ENCODE peak calls at places on chromosomes 1 and 21, in seven cellular contexts. B, E, T, H, G, A and N are unnamed samples.

GRCh38 chr1:26164036-26164927 is 4.5 kb downstream of the C1orf232 start:
- DNase-seq in A (peak; percentile 28), G (peak; percentile 48), H (peak; percentile 15), T (peak; percentile 81), B (no peak), E (peak; percentile 66), N (peak; percentile 59)

GRCh38 chr1:41901551-41901950 is 17.2 kb downstream of the HIVEP3 start:
- DNase-seq in H (no peak), B (no peak), T (no peak), A (no peak), E (no peak), G (no peak), N (no peak)

GRCh38 chr1:204568576-204569206 is 52.5 kb downstream of the MDM4 start:
- DNase-seq in T (no peak), E (no peak), B (no peak), H (no peak), G (no peak), A (no peak), N (no peak)

GRCh38 chr1:233242827-233243483 is 52.6 kb downstream of the PCNX2 start:
- DNase-seq in A (peak; percentile 17), G (no peak), B (no peak), H (no peak), E (no peak), T (no peak), N (no peak)

GRCh38 chr1:86154581-86155060 is 2.0 kb downstream of the COL24A1 start:
- DNase-seq in H (no peak), T (peak; percentile 68), B (peak; percentile 38), A (no peak), E (no peak), G (no peak), N (no peak)

GRCh38 chr1:37485902-37486679 is 11.7 kb downstream of the ZC3H12A start:
- DNase-seq in G (no peak), T (peak; percentile 61), E (no peak), H (no peak), B (no peak), A (no peak), N (no peak)

GRCh38 chr1:205963352-205963751 is 20.1 kb upstream of the SLC26A9 start:
- DNase-seq in B (peak; percentile 72), E (no peak), A (no peak), G (no peak), H (no peak), T (no peak), N (no peak)

GRCh38 chr1:85502625-85503083 is 37.7 kb upstream of the DDAH1 start:
- DNase-seq in B (peak; percentile 85), E (no peak), A (peak; percentile 53), T (peak; percentile 60), H (no peak), G (peak; percentile 73), N (no peak)

GRCh38 chr1:41399148-41399795 is 38.0 kb downstream of the FOXO6 start:
- DNase-seq in A (no peak), B (no peak), G (peak; percentile 58), E (no peak), T (peak; percentile 79), H (no peak), N (no peak)

GRCh38 chr1:111214086-111214801 is 13.3 kb upstream of the CHI3L2 start:
- DNase-seq in T (no peak), H (no peak), A (no peak), E (no peak), G (no peak), B (peak; percentile 13), N (peak; percentile 69)

GRCh38 chr1:20440785-20441200 is 45.2 kb downstream of the CAMK2N1 start:
- DNase-seq in B (peak; percentile 47), T (peak; percentile 62), H (peak; percentile 6), E (peak; percentile 39), A (peak; percentile 55), G (peak; percentile 25), N (peak; percentile 23)

GRCh38 chr21:16193758-16194606 is 464.2 kb downstream of the USP25 start:
- DNase-seq in B (peak; percentile 79), E (no peak), A (peak; percentile 12), T (peak; percentile 88), G (peak; percentile 33), H (no peak), N (no peak)

GRCh38 chr1:204837440-204838084 is 33.1 kb upstream of the NFASC start:
- DNase-seq in G (peak; percentile 28), H (no peak), B (peak; percentile 52), A (no peak), T (peak; percentile 75), E (no peak), N (no peak)

GRCh38 chr1:183148599-183148998 is 37.5 kb upstream of the LAMC2 start:
- DNase-seq in G (no peak), E (no peak), H (no peak), A (no peak), T (no peak), B (peak; percentile 64), N (no peak)

GRCh38 chr1:147541672-147542548 is 609 bp downstream of the BCL9 start:
- DNase-seq in B (peak; percentile 39), H (no peak), A (peak; percentile 44), G (peak; percentile 54), E (peak; percentile 41), T (peak; percentile 77), N (no peak)

GRCh38 chr1:193260056-193260750 is 73.8 kb upstream of the B3GALT2 start:
- DNase-seq in B (peak; percentile 62), A (no peak), T (no peak), H (no peak), E (no peak), G (no peak), N (no peak)

GRCh38 chr1:34870395-34870794 is 10.8 kb upstream of the SMIM12 start:
- DNase-seq in T (no peak), A (no peak), H (no peak), G (no peak), B (no peak), E (no peak), N (no peak)

GRCh38 chr21:20419780-20420179 is 578.4 kb upstream of the NCAM2 start:
- DNase-seq in A (no peak), G (no peak), E (no peak), B (no peak), T (no peak), H (no peak), N (no peak)

GRCh38 chr1:160084771-160085321 is 3.5 kb downstream of the KCNJ9 start:
- DNase-seq in B (no peak), E (no peak), A (no peak), T (no peak), G (no peak), H (no peak), N (no peak)

GRCh38 chr1:54272134-54272533 is 72.2 kb downstream of the MRPL37 start:
- DNase-seq in B (no peak), H (no peak), A (no peak), G (no peak), E (no peak), T (peak; percentile 34), N (no peak)

GRCh38 chr1:39082140-39082799 is 56.1 kb downstream of the NDUFS5 start:
- DNase-seq in T (no peak), E (no peak), A (no peak), B (no peak), H (no peak), G (no peak), N (no peak)

GRCh38 chr21:34968414-34969333 is 80.4 kb downstream of the RUNX1 start:
- DNase-seq in B (no peak), E (no peak), T (no peak), A (no peak), G (no peak), H (no peak), N (peak; percentile 52)

GRCh38 chr1:20143734-20144565 is 4.8 kb downstream of the PLA2G2F start:
- DNase-seq in H (no peak), B (no peak), G (no peak), T (no peak), A (no peak), E (no peak), N (no peak)

GRCh38 chr1:164559342-164560070 is 522 bp downstream of the PBX1 start:
- DNase-seq in A (peak; percentile 28), E (no peak), H (no peak), B (no peak), T (peak; percentile 70), G (peak; percentile 23), N (no peak)

GRCh38 chr1:168083456-168084325 is 53.0 kb downstream of the GPR161 start:
- DNase-seq in G (no peak), T (peak; percentile 28), A (no peak), H (no peak), E (no peak), B (no peak), N (no peak)

GRCh38 chr1:43519287-43519686 is 11.4 kb upstream of the PTPRF start:
- DNase-seq in B (no peak), T (no peak), G (no peak), A (no peak), H (no peak), E (no peak), N (no peak)

GRCh38 chr1:178434899-178435298 is 61.9 kb downstream of the CLEC20A start:
- DNase-seq in H (no peak), A (no peak), G (no peak), B (no peak), T (no peak), E (no peak), N (no peak)

DNA sequence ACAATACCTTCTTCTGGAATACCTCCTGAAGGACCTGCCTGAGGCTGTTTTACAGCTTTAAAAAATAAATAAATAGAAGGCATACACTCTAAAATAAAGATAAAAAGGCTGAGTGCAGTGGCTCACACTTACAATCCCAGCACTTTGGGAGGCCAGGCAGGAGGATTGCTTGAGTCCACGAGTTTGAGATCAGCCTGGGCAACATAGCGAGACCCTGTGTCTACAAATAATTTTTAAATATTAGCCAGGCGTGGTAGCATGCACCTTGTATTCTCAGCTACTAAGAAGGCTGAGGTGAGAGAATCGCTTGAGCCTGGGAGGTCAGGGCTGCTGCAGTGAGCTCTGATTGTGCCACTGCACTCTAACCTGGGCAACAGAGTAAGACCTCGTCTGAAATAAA is 75.0 kb downstream of the OSBPL9 start:
- DNase-seq in A (no peak), H (no peak), T (no peak), E (no peak), G (no peak), B (no peak), N (no peak)
- H3K27ac ChIP-seq in A (no peak overlapping the region), H (no peak overlapping the region), T (no peak overlapping the region), E (no peak overlapping the region), G (no peak overlapping the region), B (peak overlapping the region; percentile 53), N (no peak overlapping the region)

GRCh38 chr1:152000989-152001630 is 7.5 kb upstream of the S100A10 start:
- DNase-seq in A (no peak), B (no peak), H (no peak), G (no peak), E (no peak), T (no peak), N (no peak)
- H3K27ac ChIP-seq in A (peak overlapping the region; percentile 39), B (peak overlapping the region; percentile 53), H (no peak overlapping the region), G (peak overlapping the region; percentile 24), E (no peak overlapping the region), T (peak overlapping the region; percentile 77), N (no peak overlapping the region)

DNA sequence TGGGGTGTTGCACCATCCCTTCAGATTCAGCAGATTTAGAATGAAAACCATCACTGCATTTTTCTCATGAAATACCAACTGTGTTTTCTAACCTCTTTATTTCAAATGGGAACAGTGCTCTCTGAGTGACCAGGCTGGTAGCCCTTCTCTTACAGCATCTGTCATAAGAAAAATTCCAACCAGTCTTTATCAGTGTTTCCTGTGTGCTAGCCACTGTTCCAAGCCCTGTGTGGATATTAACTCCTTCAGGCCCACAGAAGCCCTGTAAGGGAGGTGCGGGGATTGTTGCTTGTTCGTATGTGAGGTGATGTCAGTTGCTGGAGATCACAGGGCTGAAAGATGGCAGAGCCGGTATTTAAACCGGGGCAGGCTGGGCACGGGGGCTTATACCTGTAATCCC is 19.1 kb downstream of the H6PD start:
- DNase-seq in B (peak; percentile 36), T (no peak), A (no peak), G (no peak), H (no peak), E (no peak), N (no peak)
- H3K27ac ChIP-seq in B (no peak overlapping the region), T (peak overlapping the region; percentile 47), A (peak overlapping the region; percentile 34), G (peak overlapping the region; percentile 31), H (no peak overlapping the region), E (no peak overlapping the region), N (no peak overlapping the region)

GRCh38 chr1:31754397-31754796 is 9.7 kb downstream of the ADGRB2 start:
- DNase-seq in B (no peak), T (no peak), G (no peak), H (no peak), A (no peak), E (no peak), N (no peak)
- H3K27ac ChIP-seq in B (no peak overlapping the region), T (no peak overlapping the region), G (no peak overlapping the region), H (no peak overlapping the region), A (peak overlapping the region; percentile 30), E (no peak overlapping the region), N (no peak overlapping the region)